ENCODE peak calls at places on chromosomes 4 and X, in ten cellular contexts. U is HFF-Myc, O is Caco-2, P is cardiac muscle cell, C is psoas muscle, I is uterus, N is fibroblast of the aortic adventitia, E is AG10803, A is sigmoid colon, G is ascending aorta. T is an unnamed sample.

GRCh38 chr4:38202223-38202622 is 242.0 kb downstream of the PTTG2 start:
- DNase-seq in U (no peak), O (no peak), P (no peak), C (no peak), I (no peak), N (no peak), E (no peak), A (no peak), G (no peak), T (no peak)

GRCh38 chr4:82618321-82618720 is 56.5 kb upstream of the TMEM150C start:
- DNase-seq in U (peak), O (no peak), P (peak), C (no peak), I (no peak), N (peak), E (peak), A (no peak), G (no peak), T (peak)

GRCh38 chrX:66994729-66995128 is 355.9 kb upstream of the EDA2R start:
- DNase-seq in U (no peak), O (no peak), P (no peak), C (no peak), I (no peak), N (no peak), E (no peak), A (no peak), G (no peak), T (no peak)

GRCh38 chr4:73885570-73886230 is 16.5 kb downstream of the CXCL1 start:
- DNase-seq in U (no peak), O (no peak), P (no peak), C (no peak), I (no peak), N (peak), E (no peak), A (no peak), G (no peak), T (peak)

GRCh38 chr4:169272265-169272886 is 1.6 kb upstream of the SH3RF1 start:
- DNase-seq in U (no peak), O (peak), P (no peak), C (no peak), I (no peak), N (peak), E (peak), A (no peak), G (no peak), T (peak)

GRCh38 chr4:5631352-5632042 is 76.9 kb downstream of the EVC2 start:
- DNase-seq in U (no peak), O (no peak), P (no peak), C (no peak), I (no peak), N (peak), E (no peak), A (no peak), G (no peak), T (peak)

GRCh38 chr4:37967749-37968148 is 7.6 kb downstream of the PTTG2 start:
- DNase-seq in U (no peak), O (no peak), P (no peak), C (no peak), I (no peak), N (no peak), E (peak), A (no peak), G (no peak), T (peak)

GRCh38 chrX:18900401-18900976 is 83.4 kb downstream of the PHKA2 start:
- DNase-seq in U (no peak), O (no peak), P (no peak), C (no peak), I (no peak), N (no peak), E (no peak), A (no peak), G (no peak), T (no peak)

GRCh38 chr4:14856076-14856926 is 146.0 kb upstream of the CPEB2 start:
- DNase-seq in U (peak), O (no peak), P (no peak), C (peak), I (peak), N (peak), E (peak), A (peak), G (peak), T (peak)

GRCh38 chrX:123185714-123186113 is 1.6 kb downstream of the GRIA3 start:
- DNase-seq in U (no peak), O (no peak), P (peak), C (no peak), I (no peak), N (peak), E (peak), A (no peak), G (no peak), T (no peak)

GRCh38 chrX:119728487-119728886 is 29.9 kb upstream of the SOWAHD start:
- DNase-seq in U (no peak), O (peak), P (no peak), C (no peak), I (no peak), N (no peak), E (no peak), A (no peak), G (no peak), T (no peak)
- TF ChIP-seq CTCF in U (no peak), O (peak), P (no peak), C (no peak), I (no peak), N (no peak), E (no peak), A (no peak), G (no peak), T (no peak)

GRCh38 chrX:38192007-38192625 is 28.6 kb downstream of the SRPX start:
- DNase-seq in U (no peak), O (no peak), P (peak), C (no peak), I (no peak), N (no peak), E (peak), A (no peak), G (no peak), T (peak)
- TF ChIP-seq CTCF in U (peak), O (peak), P (peak), C (peak), I (no peak), N (peak), E (peak), A (no peak), G (peak), T (peak)

GRCh38 chrX:77899081-77899828 is at the start of gene COX7B:
- DNase-seq in U (peak), O (peak), P (peak), C (no peak), I (peak), N (peak), E (peak), A (peak), G (no peak), T (peak)
- TF ChIP-seq CTCF in U (peak), O (no peak), P (peak), C (peak), I (no peak), N (peak), E (peak), A (no peak), G (peak), T (peak)

DNA sequence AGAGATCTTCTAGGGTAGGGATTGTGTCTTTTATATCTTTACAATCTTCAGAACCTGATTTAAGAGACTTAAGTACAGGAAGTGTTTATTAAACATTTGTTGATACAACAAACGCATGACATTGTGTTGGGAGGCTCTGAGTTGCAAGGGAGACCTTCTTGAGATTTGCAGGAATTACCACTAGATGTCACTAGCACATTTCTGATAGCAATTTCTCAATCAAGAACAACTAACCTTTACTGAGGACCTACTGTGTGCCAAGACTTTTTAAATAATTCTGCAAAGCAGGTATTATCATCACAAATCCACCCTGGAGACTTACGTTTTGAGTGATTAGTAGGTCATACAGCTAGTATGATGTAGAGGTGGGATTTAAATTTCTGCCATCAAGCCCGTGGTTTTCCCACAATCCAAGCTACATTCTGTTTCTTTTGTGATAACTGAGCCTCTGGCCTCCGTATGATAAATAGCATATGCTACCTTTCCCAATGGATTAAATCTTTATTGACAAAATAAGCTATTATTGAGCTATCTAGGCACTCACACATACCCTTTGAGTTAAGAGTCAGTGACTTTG is 986.0 kb downstream of the CCSER1 start:
- DNase-seq in U (no peak), O (peak), P (peak), C (no peak), I (no peak), N (peak), E (no peak), A (no peak), G (no peak), T (peak)
- TF ChIP-seq CTCF in U (peak), O (peak), P (peak), C (peak), I (no peak), N (peak), E (no peak), A (no peak), G (peak), T (peak)

GRCh38 chrX:46180258-46180687 is 364.9 kb downstream of the ZNF674 start:
- DNase-seq in U (peak), O (no peak), P (no peak), C (no peak), I (no peak), N (peak), E (peak), A (no peak), G (no peak), T (peak)
- TF ChIP-seq CTCF in U (no peak), O (no peak), P (no peak), C (no peak), I (no peak), N (no peak), E (peak), A (no peak), G (no peak), T (no peak)

GRCh38 chr4:16090306-16090705 is 6.5 kb upstream of the PROM1 start:
- DNase-seq in U (no peak), O (no peak), P (no peak), C (no peak), I (no peak), N (no peak), E (no peak), A (no peak), G (no peak), T (no peak)
- TF ChIP-seq CTCF in U (no peak), O (no peak), P (no peak), C (no peak), I (no peak), N (no peak), E (no peak), A (no peak), G (no peak), T (no peak)

DNA sequence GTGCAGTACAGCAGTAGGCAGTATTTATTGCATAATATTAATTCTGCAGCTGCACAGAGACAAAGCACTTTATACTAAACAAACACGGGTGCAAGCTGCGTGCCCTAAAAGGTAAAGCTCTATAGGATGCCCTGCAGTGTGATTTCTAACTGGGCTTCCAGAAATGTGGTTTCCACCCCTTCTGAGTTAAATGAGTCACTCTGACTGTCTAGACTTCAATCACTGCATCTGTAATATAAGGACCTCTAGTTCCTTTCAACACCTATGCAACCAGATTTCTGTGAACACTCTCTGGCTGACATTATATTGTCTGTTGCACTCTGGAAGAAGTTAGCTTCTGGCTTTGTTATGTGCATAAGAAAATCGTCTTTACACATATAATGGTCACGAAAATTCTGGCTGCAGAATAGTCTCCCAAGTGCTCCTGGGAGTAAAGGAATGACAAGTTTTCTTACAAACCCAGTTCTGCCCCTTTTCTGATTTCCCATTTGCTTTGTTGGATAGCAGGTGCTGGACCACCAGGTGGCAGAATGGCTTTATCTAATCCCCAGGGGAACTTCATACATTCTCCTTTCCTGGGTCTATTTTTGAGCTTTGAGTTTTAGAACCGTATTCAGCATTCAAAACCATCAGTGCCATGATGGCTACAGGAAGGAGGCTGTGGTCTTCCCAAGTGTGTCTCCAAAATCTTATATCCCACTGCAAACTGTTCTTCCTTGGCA is 842.2 kb downstream of the STIM2 start:
- DNase-seq in U (no peak), O (peak), P (peak), C (no peak), I (no peak), N (no peak), E (no peak), A (no peak), G (no peak), T (no peak)
- TF ChIP-seq CTCF in U (peak), O (no peak), P (no peak), C (no peak), I (no peak), N (no peak), E (no peak), A (no peak), G (no peak), T (no peak)

GRCh38 chrX:144214651-144215050 is 330.8 kb downstream of the UBE2NL start:
- DNase-seq in U (no peak), O (no peak), P (no peak), C (no peak), I (no peak), N (no peak), E (no peak), A (no peak), G (no peak), T (no peak)

GRCh38 chrX:144219035-144219434 is 335.2 kb downstream of the UBE2NL start:
- DNase-seq in U (no peak), O (peak), P (peak), C (no peak), I (no peak), N (no peak), E (peak), A (no peak), G (no peak), T (no peak)
- TF ChIP-seq CTCF in U (no peak), O (no peak), P (no peak), C (no peak), I (no peak), N (no peak), E (no peak), A (no peak), G (no peak), T (no peak)

GRCh38 chr4:186586190-186586589 is 30.8 kb upstream of the MTNR1A start:
- DNase-seq in U (no peak), O (no peak), P (no peak), C (no peak), I (no peak), N (no peak), E (no peak), A (no peak), G (no peak), T (peak)

GRCh38 chr4:186581421-186581820 is 26.1 kb upstream of the MTNR1A start:
- DNase-seq in U (no peak), O (no peak), P (no peak), C (no peak), I (no peak), N (no peak), E (no peak), A (no peak), G (no peak), T (no peak)

GRCh38 chr4:186587416-186588018 is 32.1 kb upstream of the MTNR1A start:
- DNase-seq in U (no peak), O (peak), P (peak), C (peak), I (peak), N (peak), E (peak), A (peak), G (no peak), T (peak)

GRCh38 chr4:186588503-186588902 is 33.1 kb upstream of the MTNR1A start:
- DNase-seq in U (no peak), O (no peak), P (no peak), C (no peak), I (no peak), N (no peak), E (no peak), A (no peak), G (no peak), T (no peak)

GRCh38 chr4:186584912-186585311 is 29.5 kb upstream of the MTNR1A start:
- DNase-seq in U (no peak), O (no peak), P (no peak), C (no peak), I (no peak), N (peak), E (no peak), A (no peak), G (no peak), T (peak)
- TF ChIP-seq CTCF in U (no peak), O (no peak), P (no peak), C (no peak), I (no peak), N (no peak), E (no peak), A (no peak), G (no peak), T (no peak)

T was measured in cardiac fibroblast.